ENCODE peak calls at places on chromosomes 2 and 18, in six cellular contexts. G, Y, E, Z, D and K are unnamed samples.

GRCh38 chr18:45254683-45255082 is 360.6 kb upstream of the SLC14A2 start:
- DNase-seq in D (no peak), E (no peak), G (no peak), Z (no peak), Y (no peak), K (peak)

GRCh38 chr2:41873102-41873501 is 174.7 kb upstream of the PKDCC start:
- DNase-seq in Y (no peak), E (no peak), G (no peak), Z (no peak), D (no peak), K (no peak)

GRCh38 chr2:241863021-241863954 is 4.6 kb upstream of the PDCD1 start:
- DNase-seq in Z (peak), Y (no peak), G (no peak), D (no peak), E (no peak), K (peak)

GRCh38 chr2:134586289-134586980 is 132.4 kb downstream of the TMEM163 start:
- DNase-seq in Y (no peak), D (no peak), E (no peak), Z (no peak), G (no peak), K (no peak)

GRCh38 chr2:105950521-105951389 is 206.0 kb downstream of the NCK2 start:
- DNase-seq in D (peak), Y (no peak), E (no peak), Z (no peak), G (no peak), K (no peak)

GRCh38 chr2:136057023-136057801 is 60.7 kb downstream of the CXCR4 start:
- DNase-seq in Y (no peak), E (no peak), G (no peak), D (no peak), Z (peak), K (no peak)

GRCh38 chr2:69216535-69217332 is 170.3 kb downstream of the GFPT1 start:
- DNase-seq in Z (no peak), G (no peak), D (no peak), E (no peak), Y (no peak), K (peak)

GRCh38 chr2:126736133-126736874 is 80.3 kb downstream of the GYPC start:
- DNase-seq in Y (no peak), G (no peak), D (no peak), Z (no peak), E (no peak), K (no peak)

GRCh38 chr18:7897119-7897518 is 330.0 kb downstream of the PTPRM start:
- DNase-seq in Y (no peak), G (no peak), Z (no peak), D (no peak), E (no peak), K (no peak)

GRCh38 chr2:101520246-101520645 is 45.3 kb upstream of the RFX8 start:
- DNase-seq in Z (no peak), E (no peak), Y (no peak), D (no peak), G (no peak), K (peak)

GRCh38 chr2:191680639-191681038 is 2.7 kb downstream of the NABP1 start:
- DNase-seq in G (no peak), Y (no peak), D (no peak), E (no peak), Z (no peak), K (no peak)

GRCh38 chr2:179226203-179226960 is 38.2 kb downstream of the SESTD1 start:
- DNase-seq in D (peak), Z (no peak), Y (no peak), E (no peak), G (peak), K (no peak)

GRCh38 chr2:128315829-128316776 is 2.6 kb downstream of the HS6ST1 start:
- DNase-seq in Y (no peak), E (no peak), Z (peak), D (no peak), G (no peak), K (no peak)

GRCh38 chr2:23359631-23360567 is 25.1 kb upstream of the KLHL29 start:
- DNase-seq in Y (no peak), Z (no peak), E (no peak), D (no peak), G (no peak), K (no peak)

GRCh38 chr2:240368746-240369724 is 66.4 kb upstream of the GPC1 start:
- DNase-seq in Y (no peak), G (no peak), E (no peak), D (no peak), Z (no peak), K (no peak)

GRCh38 chr2:118803012-118803411 is 44.4 kb downstream of the EN1 start:
- DNase-seq in Y (no peak), D (no peak), Z (no peak), E (no peak), G (no peak), K (no peak)

GRCh38 chr2:188622898-188623297 is 331.2 kb downstream of the GULP1 start:
- DNase-seq in E (no peak), Z (no peak), G (no peak), D (no peak), Y (no peak), K (no peak)

GRCh38 chr2:14633451-14634211 is 1.1 kb downstream of the LRATD1 start:
- DNase-seq in G (no peak), D (peak), E (no peak), Z (no peak), Y (no peak), K (no peak)

GRCh38 chr2:23632386-23632785 is 247.4 kb downstream of the KLHL29 start:
- DNase-seq in Y (no peak), E (no peak), Z (no peak), G (no peak), D (no peak), K (no peak)

GRCh38 chr18:3219621-3220335 is at the start of gene MYOM1:
- DNase-seq in Z (no peak), G (no peak), D (no peak), Y (no peak), E (no peak), K (no peak)

GRCh38 chr2:31406593-31407385 is 7.8 kb downstream of the XDH start:
- DNase-seq in Y (no peak), Z (no peak), G (no peak), E (no peak), D (no peak), K (no peak)

GRCh38 chr2:234291765-234292204 is 205.1 kb downstream of the ARL4C start:
- DNase-seq in Y (peak), E (no peak), G (peak), D (no peak), Z (no peak), K (peak)

GRCh38 chr2:64982311-64982857 is 6.8 kb upstream of the SLC1A4 start:
- DNase-seq in D (no peak), G (no peak), E (no peak), Z (no peak), Y (no peak), K (no peak)

GRCh38 chr2:178584666-178585065 is 104.4 kb downstream of the PLEKHA3 start:
- DNase-seq in Z (no peak), Y (no peak), E (no peak), D (no peak), G (no peak), K (no peak)

GRCh38 chr2:7744827-7745226 is 827.6 kb downstream of the RNF144A start:
- DNase-seq in E (no peak), D (no peak), G (peak), Y (no peak), Z (peak), K (peak)

GRCh38 chr2:235956281-235956970 is 211.8 kb downstream of the GBX2 start:
- DNase-seq in Y (no peak), E (no peak), D (no peak), Z (no peak), G (no peak), K (no peak)

GRCh38 chr18:59697236-59697932 is at the start of gene CCBE1:
- DNase-seq in E (peak), D (peak), G (peak), Y (no peak), Z (peak), K (peak)

GRCh38 chr18:41513438-41513837 is 441.6 kb upstream of the PIK3C3 start:
- DNase-seq in Y (no peak), G (no peak), D (no peak), Z (no peak), E (no peak), K (no peak)

GRCh38 chr18:70113511-70113910 is 92.0 kb downstream of the RTTN start:
- DNase-seq in Y (no peak), Z (no peak), D (no peak), G (no peak), E (no peak), K (no peak)

GRCh38 chr2:176997792-176998169 is 214.8 kb upstream of the HNRNPA3 start:
- DNase-seq in Y (no peak), Z (no peak), E (no peak), D (no peak), G (no peak), K (no peak)

GRCh38 chr2:88885275-88885674 is 193.8 kb downstream of the RPIA start:
- DNase-seq in G (no peak), D (no peak), E (no peak), Y (no peak), Z (no peak), K (no peak)

GRCh38 chr2:8839189-8839965 is 2.0 kb upstream of the KIDINS220 start:
- DNase-seq in D (no peak), G (no peak), Z (no peak), Y (no peak), E (no peak), K (no peak)

GRCh38 chr2:92073815-92074548 is 2797.2 kb upstream of the TEKT4 start:
- DNase-seq in E (no peak), G (no peak), Z (no peak), Y (no peak), D (no peak), K (no peak)

GRCh38 chr2:109647636-109648035 is 33.5 kb downstream of the SOWAHC start:
- DNase-seq in E (no peak), Y (peak), G (no peak), Z (no peak), D (no peak), K (peak)

GRCh38 chr2:73107211-73107926 is 5.4 kb downstream of the RAB11FIP5 start:
- DNase-seq in Z (no peak), E (no peak), G (no peak), Y (no peak), D (no peak), K (peak)

GRCh38 chr2:46252891-46253659 is 44.1 kb upstream of the EPAS1 start:
- DNase-seq in D (no peak), Y (no peak), Z (no peak), G (no peak), E (no peak), K (no peak)

GRCh38 chr2:45210466-45211195 is 201.4 kb upstream of the SIX2 start:
- DNase-seq in Z (no peak), D (no peak), E (no peak), G (no peak), Y (no peak), K (no peak)

GRCh38 chr2:15954761-15955160 is 14.4 kb downstream of the MYCN start:
- DNase-seq in G (no peak), Z (no peak), Y (no peak), E (no peak), D (no peak), K (no peak)

GRCh38 chr2:169069341-169069740 is at the start of gene DHRS9:
- DNase-seq in G (no peak), E (no peak), Z (peak), Y (peak), D (no peak), K (peak)